ENCODE peak calls at places on chromosomes 12 and 14, in eight cellular contexts. One of them, this sample, is unnamed.

GRCh38 chr14:38302966-38303365 is 47.1 kb upstream of the CLEC14A start:
- DNase-seq in PC-9: no peak
- DNase-seq in stomach: no peak
- DNase-seq in cardiac muscle cell: no peak
- DNase-seq in aorta: no peak
- DNase-seq in CD8-positive, alpha-beta memory T cell: no peak
- DNase-seq in left ventricle myocardium inferior: no peak
- DNase-seq in lung: no peak
- DNase-seq in this sample: no peak

GRCh38 chr14:101835166-101835557 is 73.7 kb downstream of the PPP2R5C start:
- DNase-seq in PC-9: no peak
- DNase-seq in stomach: no peak
- DNase-seq in cardiac muscle cell: no peak
- DNase-seq in aorta: no peak
- DNase-seq in CD8-positive, alpha-beta memory T cell: no peak
- DNase-seq in left ventricle myocardium inferior: no peak
- DNase-seq in lung: no peak
- DNase-seq in this sample: no peak

GRCh38 chr12:68370006-68370590 is 37.9 kb upstream of the MDM1 start:
- DNase-seq in PC-9: no peak
- DNase-seq in stomach: no peak
- DNase-seq in cardiac muscle cell: no peak
- DNase-seq in aorta: no peak
- DNase-seq in CD8-positive, alpha-beta memory T cell: no peak
- DNase-seq in left ventricle myocardium inferior: no peak
- DNase-seq in lung: no peak
- DNase-seq in this sample: no peak

GRCh38 chr12:18864900-18865561 is 127.1 kb downstream of the CAPZA3 start:
- DNase-seq in PC-9: peak; percentile 12
- DNase-seq in stomach: no peak
- DNase-seq in cardiac muscle cell: no peak
- DNase-seq in aorta: no peak
- DNase-seq in CD8-positive, alpha-beta memory T cell: no peak
- DNase-seq in left ventricle myocardium inferior: no peak
- DNase-seq in lung: no peak
- DNase-seq in this sample: no peak

GRCh38 chr12:54981796-54982195 is 2.8 kb downstream of the TESPA1 start:
- DNase-seq in PC-9: no peak
- DNase-seq in stomach: no peak
- DNase-seq in cardiac muscle cell: no peak
- DNase-seq in aorta: no peak
- DNase-seq in CD8-positive, alpha-beta memory T cell: no peak
- DNase-seq in left ventricle myocardium inferior: no peak
- DNase-seq in lung: no peak
- DNase-seq in this sample: no peak

GRCh38 chr14:41607966-41608663 is 1.4 kb downstream of the LRFN5 start:
- DNase-seq in PC-9: no peak
- DNase-seq in stomach: no peak
- DNase-seq in cardiac muscle cell: peak; percentile 32
- DNase-seq in aorta: no peak
- DNase-seq in CD8-positive, alpha-beta memory T cell: no peak
- DNase-seq in left ventricle myocardium inferior: no peak
- DNase-seq in lung: no peak
- DNase-seq in this sample: no peak

GRCh38 chr12:52687527-52688385 is 7.5 kb upstream of the KRT1 start:
- DNase-seq in PC-9: peak; percentile 55
- DNase-seq in stomach: no peak
- DNase-seq in cardiac muscle cell: no peak
- DNase-seq in aorta: no peak
- DNase-seq in CD8-positive, alpha-beta memory T cell: no peak
- DNase-seq in left ventricle myocardium inferior: no peak
- DNase-seq in lung: no peak
- DNase-seq in this sample: no peak

GRCh38 chr14:97713023-97713422 is 915.8 kb downstream of the VRK1 start:
- DNase-seq in PC-9: no peak
- DNase-seq in stomach: no peak
- DNase-seq in cardiac muscle cell: no peak
- DNase-seq in aorta: no peak
- DNase-seq in CD8-positive, alpha-beta memory T cell: no peak
- DNase-seq in left ventricle myocardium inferior: no peak
- DNase-seq in lung: no peak
- DNase-seq in this sample: no peak

GRCh38 chr12:59403259-59403932 is 192.4 kb upstream of the SLC16A7 start:
- DNase-seq in PC-9: peak; percentile 36
- DNase-seq in stomach: peak; percentile 40
- DNase-seq in cardiac muscle cell: peak; percentile 80
- DNase-seq in aorta: peak; percentile 43
- DNase-seq in CD8-positive, alpha-beta memory T cell: peak; percentile 23
- DNase-seq in left ventricle myocardium inferior: no peak
- DNase-seq in lung: peak; percentile 45
- DNase-seq in this sample: peak; percentile 28

GRCh38 chr14:100022772-100023451 is 42.3 kb upstream of the EVL start:
- DNase-seq in PC-9: no peak
- DNase-seq in stomach: no peak
- DNase-seq in cardiac muscle cell: no peak
- DNase-seq in aorta: no peak
- DNase-seq in CD8-positive, alpha-beta memory T cell: no peak
- DNase-seq in left ventricle myocardium inferior: peak; percentile 18
- DNase-seq in lung: no peak
- DNase-seq in this sample: no peak

GRCh38 chr14:100028990-100029677 is 36.1 kb upstream of the EVL start:
- DNase-seq in PC-9: no peak
- DNase-seq in stomach: no peak
- DNase-seq in cardiac muscle cell: no peak
- DNase-seq in aorta: no peak
- DNase-seq in CD8-positive, alpha-beta memory T cell: no peak
- DNase-seq in left ventricle myocardium inferior: no peak
- DNase-seq in lung: no peak
- DNase-seq in this sample: no peak

GRCh38 chr14:100020623-100021022 is 44.6 kb upstream of the EVL start:
- DNase-seq in PC-9: no peak
- DNase-seq in stomach: no peak
- DNase-seq in cardiac muscle cell: no peak
- DNase-seq in aorta: no peak
- DNase-seq in CD8-positive, alpha-beta memory T cell: no peak
- DNase-seq in left ventricle myocardium inferior: no peak
- DNase-seq in lung: no peak
- DNase-seq in this sample: no peak

GRCh38 chr14:100027771-100028490 is 37.3 kb upstream of the EVL start:
- DNase-seq in PC-9: no peak
- DNase-seq in stomach: no peak
- DNase-seq in cardiac muscle cell: no peak
- DNase-seq in aorta: no peak
- DNase-seq in CD8-positive, alpha-beta memory T cell: no peak
- DNase-seq in left ventricle myocardium inferior: no peak
- DNase-seq in lung: no peak
- DNase-seq in this sample: no peak

DNA sequence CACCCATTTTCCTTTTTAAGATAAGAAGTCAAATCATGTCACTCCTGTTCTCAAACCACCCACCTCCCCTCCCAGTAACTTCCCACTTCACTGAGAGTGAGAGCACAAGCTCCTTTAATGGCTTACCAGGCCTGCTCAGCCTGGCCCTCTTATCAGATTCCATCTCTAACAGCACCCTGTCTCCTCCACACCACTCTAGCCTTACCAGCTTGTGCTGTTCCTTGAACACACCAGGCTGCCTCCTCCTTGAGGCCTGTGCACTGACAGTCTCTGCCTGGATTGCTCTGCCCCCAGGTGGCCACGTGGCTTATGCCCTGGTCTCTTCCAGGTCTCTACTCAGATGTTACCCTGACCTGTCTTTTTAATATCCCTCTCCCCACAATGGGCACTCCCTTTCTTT is 40.1 kb upstream of the EVL start:
- DNase-seq in PC-9: peak; percentile 8
- DNase-seq in stomach: peak; percentile 40
- DNase-seq in cardiac muscle cell: peak; percentile 37
- DNase-seq in aorta: no peak
- DNase-seq in CD8-positive, alpha-beta memory T cell: no peak
- DNase-seq in left ventricle myocardium inferior: no peak
- DNase-seq in lung: peak; percentile 38
- DNase-seq in this sample: no peak
- H3K36me3 ChIP-seq in PC-9: no peaks in the 10 kb centered on the region
- H3K36me3 ChIP-seq in stomach: no peaks in the 10 kb centered on the region
- H3K36me3 ChIP-seq in cardiac muscle cell: no peaks in the 10 kb centered on the region
- H3K36me3 ChIP-seq in aorta: no peaks in the 10 kb centered on the region
- H3K36me3 ChIP-seq in CD8-positive, alpha-beta memory T cell: no peaks in the 10 kb centered on the region
- H3K36me3 ChIP-seq in left ventricle myocardium inferior: no peaks in the 10 kb centered on the region
- H3K36me3 ChIP-seq in lung: no peaks in the 10 kb centered on the region
- H3K36me3 ChIP-seq in this sample: no peaks in the 10 kb centered on the region

DNA sequence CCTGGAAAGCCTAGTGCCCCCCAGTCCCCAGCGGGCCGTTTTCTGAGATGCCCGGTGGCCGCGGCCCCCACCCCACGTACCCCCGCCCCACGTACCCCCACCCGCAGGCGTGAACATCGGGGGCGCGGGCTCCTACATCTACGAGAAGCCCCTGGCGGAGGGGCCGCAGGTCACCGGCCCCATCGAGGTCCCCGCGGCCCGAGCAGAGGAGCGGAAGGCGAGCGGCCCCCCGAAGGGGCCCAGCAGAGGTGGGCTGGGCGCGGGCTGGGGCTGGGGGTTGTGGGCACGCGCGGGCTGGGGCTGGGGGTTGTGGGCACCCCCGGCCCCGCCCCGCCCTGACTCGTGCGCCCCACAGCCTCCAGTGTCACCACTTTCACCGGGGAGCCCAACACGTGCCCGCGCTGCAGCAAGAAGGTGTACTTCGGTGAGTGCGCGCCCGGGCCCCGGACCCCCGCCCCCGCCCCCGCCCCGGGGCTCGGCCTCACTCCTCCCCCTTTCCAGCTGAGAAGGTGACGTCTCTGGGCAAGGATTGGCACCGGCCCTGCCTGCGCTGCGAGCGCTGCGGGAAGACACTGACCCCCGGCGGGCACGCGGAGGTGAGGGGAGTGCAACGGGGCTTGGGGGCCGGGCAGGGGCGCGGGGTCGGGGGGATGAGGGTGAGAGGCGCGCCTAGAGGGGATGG is 4.1 kb downstream of the CRIP2 start:
- DNase-seq in PC-9: no peak
- DNase-seq in stomach: no peak
- DNase-seq in cardiac muscle cell: no peak
- DNase-seq in aorta: no peak
- DNase-seq in CD8-positive, alpha-beta memory T cell: peak; percentile 30
- DNase-seq in left ventricle myocardium inferior: no peak
- DNase-seq in lung: no peak
- DNase-seq in this sample: no peak
- H3K27ac ChIP-seq in PC-9: no peak overlapping the region
- H3K27ac ChIP-seq in stomach: peak overlapping the region; percentile 34
- H3K27ac ChIP-seq in cardiac muscle cell: peak overlapping the region; percentile 87
- H3K27ac ChIP-seq in aorta: no peak overlapping the region
- H3K27ac ChIP-seq in CD8-positive, alpha-beta memory T cell: no peak overlapping the region
- H3K27ac ChIP-seq in left ventricle myocardium inferior: peak overlapping the region; percentile 100
- H3K27ac ChIP-seq in lung: no peak overlapping the region
- H3K27ac ChIP-seq in this sample: no peak overlapping the region

DNA sequence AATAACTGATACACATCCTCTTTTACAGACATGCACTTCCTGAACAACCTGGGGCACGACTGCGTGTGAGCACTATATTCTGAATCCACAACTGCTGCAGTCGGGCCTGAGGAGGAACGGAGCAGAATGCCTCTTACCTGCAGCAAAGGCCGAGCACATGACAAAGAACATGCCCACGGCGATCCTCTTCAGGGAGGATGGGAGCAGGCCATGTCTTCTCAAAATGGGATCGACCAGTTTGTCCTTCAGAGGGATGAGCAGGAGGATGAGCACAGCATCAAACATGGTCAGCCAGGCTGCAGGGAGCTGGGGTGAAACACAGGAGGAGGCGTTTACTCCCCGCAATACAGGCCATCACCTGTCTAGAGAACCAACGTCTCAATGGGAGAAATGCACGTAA is 15.1 kb downstream of the SLC15A4 start:
- DNase-seq in PC-9: no peak
- DNase-seq in stomach: peak; percentile 7
- DNase-seq in cardiac muscle cell: no peak
- DNase-seq in aorta: no peak
- DNase-seq in CD8-positive, alpha-beta memory T cell: no peak
- DNase-seq in left ventricle myocardium inferior: no peak
- DNase-seq in lung: no peak
- DNase-seq in this sample: no peak
- H3K36me3 ChIP-seq in PC-9: no peaks in the 10 kb centered on the region
- H3K36me3 ChIP-seq in stomach: peaks cover 62% of the 10 kb centered on the region
- H3K36me3 ChIP-seq in cardiac muscle cell: peaks cover 12% of the 10 kb centered on the region
- H3K36me3 ChIP-seq in aorta: peaks cover 2% of the 10 kb centered on the region
- H3K36me3 ChIP-seq in CD8-positive, alpha-beta memory T cell: peaks cover 18% of the 10 kb centered on the region
- H3K36me3 ChIP-seq in left ventricle myocardium inferior: peaks cover 51% of the 10 kb centered on the region
- H3K36me3 ChIP-seq in lung: peaks cover 15% of the 10 kb centered on the region
- H3K36me3 ChIP-seq in this sample: peaks cover 8% of the 10 kb centered on the region

GRCh38 chr12:60644076-60644475 is 1048.2 kb downstream of the SLC16A7 start:
- DNase-seq in PC-9: no peak
- DNase-seq in stomach: no peak
- DNase-seq in cardiac muscle cell: no peak
- DNase-seq in aorta: no peak
- DNase-seq in CD8-positive, alpha-beta memory T cell: no peak
- DNase-seq in left ventricle myocardium inferior: no peak
- DNase-seq in lung: no peak
- DNase-seq in this sample: no peak
- H3K27ac ChIP-seq in PC-9: no peak overlapping the region
- H3K27ac ChIP-seq in stomach: no peak overlapping the region
- H3K27ac ChIP-seq in cardiac muscle cell: no peak overlapping the region
- H3K27ac ChIP-seq in aorta: no peak overlapping the region
- H3K27ac ChIP-seq in CD8-positive, alpha-beta memory T cell: no peak overlapping the region
- H3K27ac ChIP-seq in left ventricle myocardium inferior: no peak overlapping the region
- H3K27ac ChIP-seq in lung: no peak overlapping the region
- H3K27ac ChIP-seq in this sample: no peak overlapping the region

GRCh38 chr12:14430394-14430986 is 65.0 kb downstream of the ATF7IP start:
- DNase-seq in PC-9: no peak
- DNase-seq in stomach: no peak
- DNase-seq in cardiac muscle cell: no peak
- DNase-seq in aorta: no peak
- DNase-seq in CD8-positive, alpha-beta memory T cell: no peak
- DNase-seq in left ventricle myocardium inferior: no peak
- DNase-seq in lung: no peak
- DNase-seq in this sample: no peak

GRCh38 chr12:14422516-14423230 is 57.2 kb downstream of the ATF7IP start:
- DNase-seq in PC-9: no peak
- DNase-seq in stomach: no peak
- DNase-seq in cardiac muscle cell: no peak
- DNase-seq in aorta: no peak
- DNase-seq in CD8-positive, alpha-beta memory T cell: no peak
- DNase-seq in left ventricle myocardium inferior: no peak
- DNase-seq in lung: no peak
- DNase-seq in this sample: no peak

GRCh38 chr12:14431990-14432389 is 66.5 kb downstream of the ATF7IP start:
- DNase-seq in PC-9: no peak
- DNase-seq in stomach: no peak
- DNase-seq in cardiac muscle cell: no peak
- DNase-seq in aorta: no peak
- DNase-seq in CD8-positive, alpha-beta memory T cell: no peak
- DNase-seq in left ventricle myocardium inferior: no peak
- DNase-seq in lung: no peak
- DNase-seq in this sample: no peak

GRCh38 chr12:14424545-14424944 is 59.1 kb downstream of the ATF7IP start:
- DNase-seq in PC-9: no peak
- DNase-seq in stomach: no peak
- DNase-seq in cardiac muscle cell: no peak
- DNase-seq in aorta: no peak
- DNase-seq in CD8-positive, alpha-beta memory T cell: no peak
- DNase-seq in left ventricle myocardium inferior: no peak
- DNase-seq in lung: no peak
- DNase-seq in this sample: no peak

DNA sequence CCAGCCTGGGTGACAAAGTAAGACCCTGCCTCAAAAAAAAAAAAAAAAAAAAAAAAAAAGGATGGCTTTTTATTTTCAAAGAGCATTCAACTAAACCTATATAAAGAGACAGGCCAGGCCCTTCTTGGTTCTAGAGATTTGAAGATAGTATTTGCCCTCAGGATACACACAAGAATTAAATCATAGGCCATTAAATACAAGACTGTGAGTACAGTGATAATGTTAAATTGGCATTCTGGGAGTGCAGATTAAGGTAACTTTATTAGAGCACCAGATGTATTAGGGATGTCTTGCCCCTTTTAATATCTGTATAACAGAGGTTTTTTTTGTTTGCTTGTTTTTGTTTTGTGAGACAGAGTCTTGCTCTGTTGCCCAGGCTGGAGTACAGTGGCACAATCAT is 61.3 kb downstream of the ATF7IP start:
- DNase-seq in PC-9: no peak
- DNase-seq in stomach: no peak
- DNase-seq in cardiac muscle cell: no peak
- DNase-seq in aorta: no peak
- DNase-seq in CD8-positive, alpha-beta memory T cell: no peak
- DNase-seq in left ventricle myocardium inferior: no peak
- DNase-seq in lung: no peak
- DNase-seq in this sample: no peak
- H3K36me3 ChIP-seq in PC-9: peaks cover 40% of the 10 kb centered on the region
- H3K36me3 ChIP-seq in stomach: peaks cover 41% of the 10 kb centered on the region
- H3K36me3 ChIP-seq in cardiac muscle cell: peaks cover 23% of the 10 kb centered on the region
- H3K36me3 ChIP-seq in aorta: no peaks in the 10 kb centered on the region
- H3K36me3 ChIP-seq in CD8-positive, alpha-beta memory T cell: peaks cover 11% of the 10 kb centered on the region
- H3K36me3 ChIP-seq in left ventricle myocardium inferior: peaks cover 35% of the 10 kb centered on the region
- H3K36me3 ChIP-seq in lung: peaks cover 5% of the 10 kb centered on the region
- H3K36me3 ChIP-seq in this sample: peaks cover 8% of the 10 kb centered on the region

This sample was measured in CD8-positive, alpha-beta T cell.